ENCODE peak calls at places on chromosomes 1 and 21, in six cellular contexts. U is endothelial cell, X is NCI-H748 treated with DMSO at 0.1 percent for 48 hours, N is GM23248, Q is adipocyte, I is ureter. R is an unnamed sample.

GRCh38 chr1:50181027-50181663 is 72.4 kb downstream of the ELAVL4 start:
- DNase-seq in U (no peak), I (no peak), Q (no peak), N (peak), X (no peak), R (no peak)

GRCh38 chr1:18015719-18016118 is 91.9 kb upstream of the IGSF21 start:
- DNase-seq in N (no peak), U (no peak), X (no peak), I (no peak), Q (no peak), R (no peak)

GRCh38 chr1:230068952-230069684 is 2.1 kb downstream of the GALNT2 start:
- DNase-seq in Q (no peak), U (no peak), N (peak), I (no peak), X (peak), R (peak)

GRCh38 chr1:109299087-109299983 is 7.5 kb downstream of the MYBPHL start:
- DNase-seq in U (no peak), Q (peak), X (no peak), I (no peak), N (peak), R (no peak)

GRCh38 chr1:23627065-23627464 is 64.5 kb upstream of the RPL11 start:
- DNase-seq in Q (no peak), N (no peak), X (no peak), U (no peak), I (no peak), R (peak)

GRCh38 chr1:96387785-96388184 is 333.8 kb upstream of the PTBP2 start:
- DNase-seq in N (no peak), I (no peak), U (no peak), X (no peak), Q (no peak), R (no peak)

GRCh38 chr1:174289644-174290310 is 130.5 kb downstream of the RABGAP1L start:
- DNase-seq in I (no peak), N (no peak), Q (no peak), U (no peak), X (no peak), R (no peak)

GRCh38 chr1:167640051-167640450 is 10.0 kb downstream of the RCSD1 start:
- DNase-seq in Q (no peak), N (no peak), X (no peak), I (no peak), U (no peak), R (no peak)

GRCh38 chr1:233627376-233627775 is 13.5 kb downstream of the KCNK1 start:
- DNase-seq in U (no peak), X (no peak), Q (no peak), N (no peak), I (no peak), R (no peak)

GRCh38 chr1:201144701-201145100 is 9.6 kb downstream of the TMEM9 start:
- DNase-seq in X (no peak), N (no peak), I (no peak), U (no peak), Q (no peak), R (no peak)

GRCh38 chr1:79117376-79117775 is 110.8 kb upstream of the ADGRL4 start:
- DNase-seq in Q (no peak), X (no peak), N (peak), I (no peak), U (no peak), R (no peak)

GRCh38 chr1:93623875-93624274 is 57.8 kb downstream of the BCAR3 start:
- DNase-seq in I (no peak), U (no peak), Q (peak), N (peak), X (no peak), R (no peak)

GRCh38 chr21:35697321-35697808 is 363.0 kb downstream of the SETD4 start:
- DNase-seq in N (peak), Q (peak), I (peak), X (peak), U (no peak), R (peak)

GRCh38 chr1:38038836-38039235 is 7.8 kb downstream of the POU3F1 start:
- DNase-seq in Q (peak), N (peak), I (no peak), X (no peak), U (no peak), R (no peak)

GRCh38 chr1:94668528-94668927 is 127.0 kb upstream of the F3 start:
- DNase-seq in U (no peak), N (no peak), I (no peak), Q (no peak), X (no peak), R (no peak)

GRCh38 chr1:178868700-178869099 is 2.2 kb downstream of the ANGPTL1 start:
- DNase-seq in U (no peak), I (no peak), N (peak), Q (no peak), X (no peak), R (no peak)

GRCh38 chr1:94246692-94247145 is 9.3 kb upstream of the ARHGAP29 start:
- DNase-seq in Q (peak), X (no peak), N (no peak), U (no peak), I (no peak), R (no peak)

GRCh38 chr21:33412832-33413519 is 9.8 kb downstream of the IFNGR2 start:
- DNase-seq in U (no peak), N (no peak), Q (no peak), I (no peak), X (no peak), R (peak)

GRCh38 chr1:84298336-84298687 is 3.2 kb upstream of the SAMD13 start:
- DNase-seq in Q (peak), X (no peak), N (peak), U (peak), I (peak), R (peak)

GRCh38 chr21:30962013-30962412 is 76.3 kb downstream of the KRTAP19-8 start:
- DNase-seq in I (no peak), N (no peak), X (no peak), U (no peak), Q (no peak), R (no peak)

GRCh38 chr1:29357452-29357851 is 121.1 kb downstream of the PTPRU start:
- DNase-seq in N (no peak), Q (no peak), I (no peak), X (no peak), U (no peak), R (no peak)

GRCh38 chr1:241138248-241138647 is 218.8 kb downstream of the RGS7 start:
- DNase-seq in Q (no peak), U (no peak), N (no peak), I (no peak), X (no peak), R (no peak)

GRCh38 chr1:217563179-217563578 is 67.7 kb downstream of the GPATCH2 start:
- DNase-seq in Q (no peak), U (no peak), X (no peak), N (no peak), I (no peak), R (no peak)

GRCh38 chr1:27235827-27236226 is 1.4 kb downstream of the WDTC1 start:
- DNase-seq in N (peak), Q (peak), U (no peak), I (no peak), X (no peak), R (no peak)

GRCh38 chr1:37255111-37255795 is 219.1 kb upstream of the ZC3H12A start:
- DNase-seq in Q (peak), I (no peak), N (peak), X (peak), U (peak), R (no peak)

GRCh38 chr1:25590096-25590824 is 26.3 kb upstream of the MAN1C1 start:
- DNase-seq in Q (no peak), N (peak), X (no peak), U (no peak), I (no peak), R (peak)

R was measured in stomach.